ENCODE peak calls at places on chromosomes 12 and 14, in four cellular contexts. H is cardiac fibroblast, U is brain microvascular endothelial cell, M is pancreas. L is an unnamed sample.

GRCh38 chr14:35438910-35439713 is 34.6 kb upstream of the NFKBIA start:
- DNase-seq in H (peak), U (no peak), M (no peak), L (no peak)

GRCh38 chr12:27635349-27635972 is 60.8 kb upstream of the REP15 start:
- DNase-seq in H (peak), U (no peak), M (no peak), L (peak)

GRCh38 chr14:104333903-104334811 is 195.8 kb downstream of the KIF26A start:
- DNase-seq in H (no peak), U (no peak), M (peak), L (no peak)

GRCh38 chr14:59627011-59627520 is 50.5 kb upstream of the CCDC175 start:
- DNase-seq in H (no peak), U (no peak), M (no peak), L (no peak)

GRCh38 chr12:1662761-1663439 is 28.0 kb upstream of the ADIPOR2 start:
- DNase-seq in H (peak), U (no peak), M (peak), L (no peak)

GRCh38 chr12:45670339-45671065 is 59.0 kb upstream of the ARID2 start:
- DNase-seq in H (no peak), U (no peak), M (no peak), L (no peak)

GRCh38 chr12:24230061-24230460 is 280.6 kb upstream of the SOX5 start:
- DNase-seq in H (no peak), U (no peak), M (no peak), L (no peak)

GRCh38 chr14:101442451-101442850 is 118.8 kb upstream of the DIO3 start:
- DNase-seq in H (no peak), U (no peak), M (no peak), L (no peak)

GRCh38 chr14:29528889-29529288 is 398.8 kb downstream of the PRKD1 start:
- DNase-seq in H (peak), U (no peak), M (no peak), L (no peak)

GRCh38 chr12:53623526-53623925 is 2.7 kb downstream of the ATF7 start:
- DNase-seq in H (peak), U (peak), M (no peak), L (no peak)

GRCh38 chr12:106583578-106584103 is 837 bp downstream of the RFX4 start:
- DNase-seq in H (peak), U (no peak), M (peak), L (no peak)

GRCh38 chr14:101167428-101167827 is 263.9 kb upstream of the RTL1 start:
- DNase-seq in H (no peak), U (no peak), M (no peak), L (no peak)

GRCh38 chr14:79758985-79759384 is 452.3 kb downstream of the DIO2 start:
- DNase-seq in H (no peak), U (no peak), M (no peak), L (no peak)

GRCh38 chr12:124392271-124392990 is 97.5 kb downstream of the RFLNA start:
- DNase-seq in H (no peak), U (peak), M (no peak), L (no peak)

GRCh38 chr14:58152569-58152857 is 500 bp upstream of the ARMH4 start:
- DNase-seq in H (no peak), U (no peak), M (no peak), L (no peak)

GRCh38 chr12:122206111-122206881 is 2.8 kb downstream of the B3GNT4 start:
- DNase-seq in H (no peak), U (no peak), M (peak), L (no peak)

GRCh38 chr14:50961606-50962259 is 17.4 kb upstream of the PYGL start:
- DNase-seq in H (peak), U (peak), M (no peak), L (peak)
- H3K4me3 ChIP-seq in H (no peak), U (no peak), M (no peak), L (no peak)

GRCh38 chr12:48143898-48144297 is 13.4 kb downstream of the ASB8 start:
- DNase-seq in H (no peak), U (no peak), M (no peak), L (no peak)
- TF ChIP-seq CTCF in H (no peak), U (no peak), M (no peak), L (no peak)

DNA sequence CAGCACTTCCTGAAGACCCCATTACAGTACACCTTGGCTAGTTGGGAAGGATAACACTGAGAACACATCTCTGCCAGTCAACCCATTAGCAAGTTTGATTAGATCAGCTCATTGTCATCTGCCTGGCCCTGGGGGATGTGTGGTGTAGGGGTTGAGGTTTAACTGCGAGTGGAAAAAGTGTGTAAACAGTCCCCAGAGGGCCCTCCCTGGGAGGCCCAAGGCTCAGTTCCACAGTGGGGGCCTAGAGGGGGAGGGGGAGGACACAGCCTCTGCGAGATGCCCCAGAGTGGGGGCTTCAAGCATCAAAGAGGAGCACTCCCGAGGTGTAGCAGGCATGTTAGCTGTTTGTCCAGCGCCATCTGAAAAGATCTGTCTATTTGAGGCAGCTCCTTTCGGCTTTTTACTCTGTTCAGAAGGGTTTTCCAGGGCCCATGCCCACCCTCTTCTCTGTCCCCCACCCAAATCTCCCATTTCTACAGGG is 344 bp downstream of the LPAR5 start:
- DNase-seq in H (no peak), U (no peak), M (no peak), L (no peak)
- H3K4me3 ChIP-seq in H (no peak), U (no peak), M (no peak), L (no peak)

DNA sequence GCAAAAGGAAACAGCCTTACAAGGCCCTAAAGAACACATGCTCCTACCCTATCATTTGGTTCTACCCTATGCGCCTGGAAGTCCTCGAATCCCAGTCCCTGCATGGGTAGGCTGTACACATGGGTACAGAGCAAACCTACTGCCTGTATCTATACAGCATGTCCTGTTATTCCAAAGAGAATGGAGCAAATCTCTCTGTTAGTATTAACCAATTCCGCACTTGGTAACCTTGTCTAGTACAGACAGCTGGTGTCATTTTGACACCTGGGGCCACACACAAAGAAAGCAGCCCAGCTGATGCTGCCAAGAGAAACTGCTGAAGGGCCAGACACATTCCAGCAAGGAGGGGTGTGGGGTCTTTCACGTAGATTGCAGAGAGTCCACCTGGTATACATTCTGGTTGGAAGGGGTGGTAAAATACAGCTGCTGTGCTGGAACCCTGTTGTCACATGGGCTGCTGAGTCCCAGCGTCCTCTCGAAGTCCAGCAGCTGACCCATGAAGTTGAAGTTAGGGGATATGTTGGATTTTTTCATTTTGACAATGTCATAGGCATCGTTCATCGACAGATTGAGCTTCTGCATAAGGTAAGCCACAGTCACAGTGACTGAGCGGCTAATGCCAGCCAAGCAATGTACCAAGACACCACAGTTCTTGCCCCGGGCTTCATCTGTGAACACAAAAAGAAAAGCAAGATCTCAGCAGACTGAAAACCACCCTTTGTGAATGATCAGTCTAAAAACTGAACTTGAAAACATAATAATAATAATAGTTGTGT is 3.2 kb downstream of the DUSP6 start:
- DNase-seq in H (peak), U (peak), M (no peak), L (no peak)
- TF ChIP-seq CTCF in H (no peak), U (no peak), M (no peak), L (no peak)